ENCODE peak calls at places on chromosome 20, in seven cellular contexts. Y is psoas muscle, P is GM06990, L is pancreas, G is fibroblast of mammary gland, A is SJSA1, E is kidney. B is an unnamed sample.

GRCh38 chr20:32737371-32738223 is 5.7 kb downstream of the COMMD7 start:
- DNase-seq in Y (no peak), P (no peak), L (no peak), G (peak), A (peak), E (no peak), B (no peak)

GRCh38 chr20:24535956-24536730 is 66.7 kb downstream of the SYNDIG1 start:
- DNase-seq in Y (no peak), P (no peak), L (no peak), G (peak), A (no peak), E (no peak), B (no peak)

GRCh38 chr20:33209789-33210188 is 7.4 kb upstream of the BPIFA3 start:
- DNase-seq in Y (peak), P (no peak), L (peak), G (peak), A (peak), E (peak), B (no peak)

GRCh38 chr20:32924781-32925180 is 66.1 kb downstream of the EFCAB8 start:
- DNase-seq in Y (no peak), P (no peak), L (no peak), G (no peak), A (no peak), E (no peak), B (no peak)

GRCh38 chr20:47529840-47530239 is 28.2 kb downstream of the NCOA3 start:
- DNase-seq in Y (no peak), P (no peak), L (no peak), G (peak), A (no peak), E (no peak), B (no peak)

GRCh38 chr20:59560588-59561227 is 43.6 kb upstream of the PHACTR3 start:
- DNase-seq in Y (no peak), P (no peak), L (no peak), G (peak), A (no peak), E (no peak), B (no peak)

GRCh38 chr20:45370571-45371204 is 7.4 kb downstream of the TP53TG5 start:
- DNase-seq in Y (no peak), P (no peak), L (no peak), G (no peak), A (no peak), E (no peak), B (no peak)

GRCh38 chr20:62938105-62938888 is at the start of gene GID8:
- DNase-seq in Y (peak), P (peak), L (peak), G (peak), A (peak), E (peak), B (no peak)

GRCh38 chr20:61839223-61839911 is 226.3 kb downstream of the TAF4 start:
- DNase-seq in Y (no peak), P (no peak), L (no peak), G (peak), A (no peak), E (no peak), B (no peak)

DNA sequence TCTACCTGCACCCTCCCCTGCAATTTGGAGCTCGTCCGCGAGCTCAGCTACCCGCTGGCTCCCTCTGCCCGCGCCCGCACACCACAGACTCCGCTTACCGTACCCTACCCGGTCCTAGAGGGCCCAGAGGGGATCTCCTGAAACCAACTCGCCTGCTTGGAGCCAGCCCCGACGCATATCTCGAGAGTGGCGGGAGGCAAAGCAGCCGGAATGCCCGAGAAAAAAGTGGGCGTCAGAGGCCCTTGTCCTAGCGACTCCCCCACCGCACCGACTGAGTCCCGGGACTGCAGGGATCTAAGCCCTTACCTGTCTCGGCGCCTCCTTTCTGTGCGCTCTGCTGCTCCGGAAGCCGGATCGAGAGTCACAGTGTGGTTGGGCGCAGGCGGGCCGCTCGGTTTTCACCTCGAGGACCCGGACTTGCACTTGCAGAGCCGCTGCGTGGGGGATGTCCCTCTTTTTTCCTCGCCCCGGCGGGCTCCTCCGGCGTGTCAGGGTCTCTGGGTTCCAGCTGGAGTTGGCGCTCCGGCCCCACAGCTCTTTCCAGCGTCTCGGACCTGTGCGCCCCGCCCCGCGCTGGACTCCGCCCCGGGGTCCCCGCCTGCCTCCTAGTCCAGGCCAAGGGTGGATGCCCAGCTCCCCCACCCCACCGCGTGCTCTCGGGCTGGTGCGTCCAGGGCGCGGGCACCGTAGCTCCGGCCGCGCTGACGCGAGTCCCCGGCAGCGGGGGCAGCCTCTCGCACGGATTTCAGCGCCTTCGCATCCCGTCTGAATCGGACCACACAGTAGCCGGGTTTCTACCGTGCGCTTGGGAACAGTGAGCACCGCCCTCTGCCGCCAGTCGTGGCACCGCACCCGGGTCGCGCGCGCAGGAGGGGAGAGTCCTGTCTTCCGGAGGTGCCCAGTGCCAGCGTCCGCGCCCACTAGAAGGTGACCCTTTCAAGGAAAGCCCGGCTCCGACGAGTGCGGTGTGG is at the start of gene PROKR2:
- DNase-seq in Y (no peak), P (no peak), L (peak), G (no peak), A (no peak), E (no peak), B (no peak)
- H3K4me3 ChIP-seq in Y (no peak), P (no peak), L (no peak), G (no peak), A (no peak), E (no peak), B (no peak)

DNA sequence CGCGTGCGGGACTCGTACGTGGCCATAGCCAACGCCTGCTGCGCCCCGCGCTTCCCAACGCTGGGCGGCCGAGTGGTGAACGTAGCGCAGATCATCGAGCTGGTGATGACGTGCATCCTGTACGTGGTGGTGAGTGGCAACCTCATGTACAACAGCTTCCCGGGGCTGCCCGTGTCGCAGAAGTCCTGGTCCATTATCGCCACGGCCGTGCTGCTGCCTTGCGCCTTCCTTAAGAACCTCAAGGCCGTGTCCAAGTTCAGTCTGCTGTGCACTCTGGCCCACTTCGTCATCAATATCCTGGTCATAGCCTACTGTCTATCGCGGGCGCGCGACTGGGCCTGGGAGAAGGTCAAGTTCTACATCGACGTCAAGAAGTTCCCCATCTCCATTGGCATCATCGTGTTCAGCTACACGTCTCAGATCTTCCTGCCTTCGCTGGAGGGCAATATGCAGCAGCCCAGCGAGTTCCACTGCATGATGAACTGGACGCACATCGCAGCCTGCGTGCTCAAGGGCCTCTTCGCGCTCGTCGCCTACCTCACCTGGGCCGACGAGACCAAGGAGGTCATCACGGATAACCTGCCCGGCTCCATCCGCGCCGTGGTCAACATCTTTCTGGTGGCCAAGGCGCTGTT is 3.4 kb downstream of the SLC32A1 start:
- DNase-seq in Y (no peak), P (peak), L (no peak), G (no peak), A (no peak), E (no peak), B (no peak)
- H3K4me3 ChIP-seq in Y (no peak), P (no peak), L (no peak), G (no peak), A (no peak), E (no peak), B (no peak)

GRCh38 chr20:23048283-23049200 is 930 bp downstream of the THBD start:
- DNase-seq in Y (peak), P (peak), L (peak), G (peak), A (peak), E (peak), B (no peak)
- H3K4me3 ChIP-seq in Y (peak), P (no peak), L (no peak), G (peak), A (peak), E (peak), B (peak)

GRCh38 chr20:50726955-50727791 is 4.2 kb upstream of the PARD6B start:
- DNase-seq in Y (no peak), P (no peak), L (no peak), G (peak), A (no peak), E (no peak), B (no peak)
- H3K4me3 ChIP-seq in Y (no peak), P (no peak), L (no peak), G (no peak), A (no peak), E (peak), B (no peak)